ENCODE peak calls at places on chromosomes 11 and 22, in nine cellular contexts. One of them, this sample, is unnamed.

GRCh38 chr11:12806113-12806512 is 131.9 kb downstream of the TEAD1 start:
- DNase-seq in gastrocnemius medialis: peak
- DNase-seq in stomach: no peak
- DNase-seq in lower leg skin: no peak
- DNase-seq in testis: no peak
- DNase-seq in uterus: no peak
- DNase-seq in ovary: no peak
- DNase-seq in GM12878: no peak
- DNase-seq in A549: no peak
- DNase-seq in this sample: no peak

GRCh38 chr22:43796567-43796966 is 15.5 kb downstream of the EFCAB6 start:
- DNase-seq in stomach: no peak
- DNase-seq in gastrocnemius medialis: no peak
- DNase-seq in uterus: no peak
- DNase-seq in testis: peak
- DNase-seq in ovary: no peak
- DNase-seq in lower leg skin: no peak
- DNase-seq in A549: no peak
- DNase-seq in GM12878: no peak
- DNase-seq in this sample: no peak

GRCh38 chr11:36023922-36024321 is 80.1 kb downstream of the LDLRAD3 start:
- DNase-seq in lower leg skin: no peak
- DNase-seq in GM12878: no peak
- DNase-seq in uterus: no peak
- DNase-seq in ovary: no peak
- DNase-seq in gastrocnemius medialis: no peak
- DNase-seq in A549: no peak
- DNase-seq in stomach: no peak
- DNase-seq in testis: no peak
- DNase-seq in this sample: no peak

GRCh38 chr11:65906602-65907001 is 6.4 kb upstream of the FOSL1 start:
- DNase-seq in A549: no peak
- DNase-seq in lower leg skin: no peak
- DNase-seq in uterus: no peak
- DNase-seq in ovary: no peak
- DNase-seq in stomach: no peak
- DNase-seq in GM12878: no peak
- DNase-seq in testis: no peak
- DNase-seq in gastrocnemius medialis: no peak
- DNase-seq in this sample: peak

GRCh38 chr22:34897126-34897525 is 168.8 kb upstream of the ISX start:
- DNase-seq in stomach: no peak
- DNase-seq in gastrocnemius medialis: no peak
- DNase-seq in ovary: no peak
- DNase-seq in A549: no peak
- DNase-seq in uterus: no peak
- DNase-seq in GM12878: no peak
- DNase-seq in lower leg skin: no peak
- DNase-seq in testis: no peak
- DNase-seq in this sample: no peak

GRCh38 chr11:91124363-91124762 is 901.5 kb upstream of the CHORDC1 start:
- DNase-seq in ovary: no peak
- DNase-seq in uterus: no peak
- DNase-seq in testis: no peak
- DNase-seq in lower leg skin: no peak
- DNase-seq in GM12878: no peak
- DNase-seq in stomach: no peak
- DNase-seq in gastrocnemius medialis: no peak
- DNase-seq in A549: no peak
- DNase-seq in this sample: no peak

GRCh38 chr11:116792869-116793475 is 1.3 kb upstream of the APOA5 start:
- DNase-seq in stomach: no peak
- DNase-seq in uterus: no peak
- DNase-seq in ovary: no peak
- DNase-seq in A549: no peak
- DNase-seq in gastrocnemius medialis: no peak
- DNase-seq in lower leg skin: peak
- DNase-seq in testis: no peak
- DNase-seq in GM12878: no peak
- DNase-seq in this sample: no peak

GRCh38 chr22:22550789-22551434 is 8.2 kb downstream of the PRAME start:
- DNase-seq in testis: no peak
- DNase-seq in ovary: no peak
- DNase-seq in gastrocnemius medialis: no peak
- DNase-seq in uterus: no peak
- DNase-seq in A549: no peak
- DNase-seq in lower leg skin: no peak
- DNase-seq in stomach: no peak
- DNase-seq in GM12878: no peak
- DNase-seq in this sample: no peak

GRCh38 chr11:128508785-128509518 is 78.4 kb downstream of the ETS1 start:
- DNase-seq in stomach: no peak
- DNase-seq in A549: no peak
- DNase-seq in uterus: no peak
- DNase-seq in gastrocnemius medialis: no peak
- DNase-seq in lower leg skin: no peak
- DNase-seq in testis: no peak
- DNase-seq in GM12878: no peak
- DNase-seq in ovary: no peak
- DNase-seq in this sample: no peak

GRCh38 chr11:32895471-32895870 is 2.9 kb downstream of the QSER1 start:
- DNase-seq in testis: no peak
- DNase-seq in GM12878: no peak
- DNase-seq in A549: no peak
- DNase-seq in ovary: no peak
- DNase-seq in stomach: no peak
- DNase-seq in gastrocnemius medialis: no peak
- DNase-seq in lower leg skin: no peak
- DNase-seq in uterus: no peak
- DNase-seq in this sample: no peak

GRCh38 chr11:32891657-32892354 is 805 bp upstream of the QSER1 start:
- DNase-seq in A549: peak
- DNase-seq in testis: peak
- DNase-seq in uterus: no peak
- DNase-seq in stomach: no peak
- DNase-seq in gastrocnemius medialis: no peak
- DNase-seq in ovary: no peak
- DNase-seq in lower leg skin: no peak
- DNase-seq in GM12878: no peak
- DNase-seq in this sample: peak

GRCh38 chr11:32892355-32893090 is at the start of gene QSER1:
- DNase-seq in GM12878: no peak
- DNase-seq in uterus: peak
- DNase-seq in A549: peak
- DNase-seq in ovary: peak
- DNase-seq in stomach: peak
- DNase-seq in lower leg skin: peak
- DNase-seq in gastrocnemius medialis: peak
- DNase-seq in testis: peak
- DNase-seq in this sample: peak

GRCh38 chr11:32893091-32893946 is 708 bp downstream of the QSER1 start:
- DNase-seq in gastrocnemius medialis: peak
- DNase-seq in stomach: peak
- DNase-seq in ovary: peak
- DNase-seq in A549: peak
- DNase-seq in uterus: peak
- DNase-seq in testis: peak
- DNase-seq in GM12878: no peak
- DNase-seq in lower leg skin: peak
- DNase-seq in this sample: peak

GRCh38 chr11:32893947-32894827 is 1.6 kb downstream of the QSER1 start:
- DNase-seq in stomach: no peak
- DNase-seq in A549: peak
- DNase-seq in GM12878: peak
- DNase-seq in gastrocnemius medialis: no peak
- DNase-seq in testis: peak
- DNase-seq in uterus: no peak
- DNase-seq in ovary: no peak
- DNase-seq in lower leg skin: peak
- DNase-seq in this sample: peak
- TF ChIP-seq POLR2A in stomach: no peak
- TF ChIP-seq POLR2A in A549: no peak
- TF ChIP-seq POLR2A in GM12878: no peak
- TF ChIP-seq POLR2A in gastrocnemius medialis: no peak
- TF ChIP-seq POLR2A in testis: no peak
- TF ChIP-seq POLR2A in uterus: peak
- TF ChIP-seq POLR2A in ovary: peak
- TF ChIP-seq POLR2A in lower leg skin: no peak
- TF ChIP-seq POLR2A in this sample: peak

DNA sequence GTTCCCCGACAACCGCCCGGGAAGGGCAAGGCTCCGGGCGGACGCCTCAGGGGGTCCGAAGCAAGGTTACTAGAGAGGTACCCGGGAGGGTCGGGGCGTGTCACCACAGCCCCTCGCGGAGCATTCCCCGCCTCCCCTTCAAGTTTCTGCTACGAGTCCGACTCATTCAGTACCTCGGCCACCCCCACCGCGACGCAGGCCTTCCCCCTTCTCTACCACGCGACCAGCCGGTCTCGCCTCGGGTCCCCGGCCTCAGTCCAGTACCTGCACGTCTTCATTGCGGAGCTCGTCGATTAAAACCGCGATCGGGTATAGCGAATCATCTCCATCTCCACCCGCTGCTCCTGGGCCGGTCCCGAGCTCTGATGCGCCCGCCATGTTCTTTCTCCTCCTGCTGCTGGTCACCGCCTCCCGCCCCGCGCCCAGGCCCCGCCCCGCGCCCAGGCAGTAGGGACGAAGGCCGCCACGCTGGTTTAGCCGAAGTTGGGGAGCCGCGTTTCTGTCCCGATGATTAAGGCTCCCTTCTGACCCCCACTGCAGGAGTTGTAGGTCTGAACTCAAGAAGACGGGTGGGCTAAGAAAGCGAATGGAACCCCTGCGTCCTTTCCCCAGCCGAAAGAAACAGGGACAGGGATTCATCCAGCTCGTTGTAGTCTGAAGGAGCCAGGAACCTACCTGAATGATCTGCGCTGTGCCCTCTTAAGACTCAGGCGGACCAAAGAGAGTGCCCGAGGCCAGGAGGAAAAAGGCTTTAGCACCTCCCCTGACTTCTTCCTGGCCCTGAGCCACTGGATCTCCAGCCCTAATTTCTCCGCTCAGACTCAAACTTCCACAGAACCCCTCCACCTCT is at the start of gene PPP2R1B:
- DNase-seq in testis: peak
- DNase-seq in ovary: peak
- DNase-seq in GM12878: peak
- DNase-seq in stomach: peak
- DNase-seq in uterus: peak
- DNase-seq in gastrocnemius medialis: peak
- DNase-seq in lower leg skin: peak
- DNase-seq in A549: peak
- DNase-seq in this sample: peak
- TF ChIP-seq POLR2A in testis: no peak
- TF ChIP-seq POLR2A in ovary: peak
- TF ChIP-seq POLR2A in GM12878: peak
- TF ChIP-seq POLR2A in stomach: no peak
- TF ChIP-seq POLR2A in uterus: peak
- TF ChIP-seq POLR2A in gastrocnemius medialis: peak
- TF ChIP-seq POLR2A in lower leg skin: no peak
- TF ChIP-seq POLR2A in A549: peak
- TF ChIP-seq POLR2A in this sample: peak

GRCh38 chr22:46335201-46336118 is at the start of gene TRMU:
- DNase-seq in uterus: peak
- DNase-seq in GM12878: peak
- DNase-seq in ovary: peak
- DNase-seq in gastrocnemius medialis: peak
- DNase-seq in stomach: peak
- DNase-seq in testis: peak
- DNase-seq in lower leg skin: peak
- DNase-seq in A549: peak
- DNase-seq in this sample: peak
- TF ChIP-seq POLR2A in uterus: peak
- TF ChIP-seq POLR2A in GM12878: peak
- TF ChIP-seq POLR2A in ovary: peak
- TF ChIP-seq POLR2A in gastrocnemius medialis: peak
- TF ChIP-seq POLR2A in stomach: no peak
- TF ChIP-seq POLR2A in testis: no peak
- TF ChIP-seq POLR2A in lower leg skin: no peak
- TF ChIP-seq POLR2A in A549: peak
- TF ChIP-seq POLR2A in this sample: peak

GRCh38 chr11:1749020-1749758 is 1.2 kb downstream of the IFITM10 start:
- DNase-seq in testis: no peak
- DNase-seq in gastrocnemius medialis: peak
- DNase-seq in GM12878: no peak
- DNase-seq in ovary: no peak
- DNase-seq in stomach: no peak
- DNase-seq in A549: no peak
- DNase-seq in uterus: no peak
- DNase-seq in lower leg skin: peak
- DNase-seq in this sample: peak
- TF ChIP-seq POLR2A in testis: no peak
- TF ChIP-seq POLR2A in gastrocnemius medialis: peak
- TF ChIP-seq POLR2A in GM12878: no peak
- TF ChIP-seq POLR2A in ovary: no peak
- TF ChIP-seq POLR2A in stomach: no peak
- TF ChIP-seq POLR2A in A549: no peak
- TF ChIP-seq POLR2A in uterus: no peak
- TF ChIP-seq POLR2A in lower leg skin: no peak
- TF ChIP-seq POLR2A in this sample: no peak

This sample was measured in erythroblast.